ENCODE peak calls at places on chromosomes 1 and 21, in six cellular contexts. D is stimulated activated CD4-positive, alpha-beta T cell treated with anti-CD3 and anti-CD28 coated beads, Interleukin-2, amount 100 ng/mL, for 48 hours; O is choroid plexus epithelial cell; U is heart right ventricle; Q is RKO; L is kidney glomerular epithelial cell. V is an unnamed sample.

GRCh38 chr1:151905070-151905442 is 4.3 kb downstream of the THEM4 start:
- DNase-seq in D (peak), O (peak), U (no peak), Q (no peak), L (no peak), V (no peak)

GRCh38 chr1:180951186-180951745 is 38.6 kb downstream of the KIAA1614 start:
- DNase-seq in D (no peak), O (no peak), U (no peak), Q (no peak), L (no peak), V (no peak)

GRCh38 chr1:19967808-19968207 is 11.6 kb downstream of the PLA2G2A start:
- DNase-seq in D (no peak), O (no peak), U (peak), Q (no peak), L (no peak), V (no peak)

GRCh38 chr1:71572038-71572437 is 491.2 kb upstream of the ZRANB2 start:
- DNase-seq in D (no peak), O (no peak), U (no peak), Q (no peak), L (no peak), V (no peak)

GRCh38 chr1:224656342-224656741 is 40.2 kb downstream of the CNIH3 start:
- DNase-seq in D (no peak), O (no peak), U (no peak), Q (no peak), L (no peak), V (no peak)

GRCh38 chr1:167808104-167808503 is 86.3 kb downstream of the MPZL1 start:
- DNase-seq in D (no peak), O (peak), U (no peak), Q (peak), L (no peak), V (no peak)

GRCh38 chr1:214002060-214002459 is 14.3 kb downstream of the PROX1 start:
- DNase-seq in D (no peak), O (no peak), U (no peak), Q (no peak), L (no peak), V (no peak)

GRCh38 chr1:179590671-179591070 is 961 bp upstream of the TDRD5 start:
- DNase-seq in D (no peak), O (no peak), U (no peak), Q (no peak), L (no peak), V (no peak)

GRCh38 chr1:178055093-178055492 is 38.8 kb upstream of the RASAL2 start:
- DNase-seq in D (no peak), O (no peak), U (peak), Q (peak), L (no peak), V (no peak)

GRCh38 chr1:117096871-117097842 is 24.4 kb downstream of the TRIM45 start:
- DNase-seq in D (no peak), O (peak), U (no peak), Q (no peak), L (peak), V (peak)

GRCh38 chr1:3992103-3992556 is 92.1 kb upstream of the C1orf174 start:
- DNase-seq in D (peak), O (peak), U (no peak), Q (peak), L (no peak), V (no peak)

GRCh38 chr1:98406346-98407088 is 255.0 kb upstream of the SNX7 start:
- DNase-seq in D (no peak), O (no peak), U (no peak), Q (no peak), L (no peak), V (no peak)

GRCh38 chr1:37372740-37373139 is 101.6 kb upstream of the ZC3H12A start:
- DNase-seq in D (no peak), O (no peak), U (no peak), Q (no peak), L (no peak), V (no peak)

GRCh38 chr1:22738522-22738921 is 27.9 kb downstream of the EPHB2 start:
- DNase-seq in D (no peak), O (no peak), U (no peak), Q (no peak), L (peak), V (no peak)

GRCh38 chr21:32320059-32320458 is 21.4 kb downstream of the MRAP start:
- DNase-seq in D (no peak), O (no peak), U (no peak), Q (no peak), L (no peak), V (no peak)

GRCh38 chr1:246136477-246136876 is 370.6 kb downstream of the SMYD3 start:
- DNase-seq in D (no peak), O (no peak), U (no peak), Q (no peak), L (no peak), V (no peak)

GRCh38 chr1:156524481-156524869 is 23.9 kb upstream of the MEF2D start:
- DNase-seq in D (no peak), O (no peak), U (no peak), Q (no peak), L (no peak), V (no peak)

GRCh38 chr1:178275083-178275482 is 181.2 kb downstream of the RASAL2 start:
- DNase-seq in D (no peak), O (peak), U (no peak), Q (no peak), L (no peak), V (peak)

GRCh38 chr1:8094481-8095241 is 68.6 kb upstream of the ERRFI1 start:
- DNase-seq in D (no peak), O (peak), U (no peak), Q (peak), L (peak), V (peak)

GRCh38 chr1:174358786-174359453 is 88.8 kb upstream of the GPR52 start:
- DNase-seq in D (no peak), O (peak), U (no peak), Q (no peak), L (no peak), V (peak)

GRCh38 chr1:117015701-117016100 is 14.1 kb downstream of the CD101 start:
- DNase-seq in D (no peak), O (no peak), U (no peak), Q (no peak), L (no peak), V (no peak)

GRCh38 chr1:89454845-89455521 is 69.6 kb upstream of the LRRC8B start:
- DNase-seq in D (peak), O (peak), U (peak), Q (peak), L (peak), V (peak)

GRCh38 chr1:18230840-18231239 is 123.2 kb downstream of the IGSF21 start:
- DNase-seq in D (no peak), O (no peak), U (no peak), Q (no peak), L (no peak), V (no peak)

GRCh38 chr21:45994086-45994661 is 12.6 kb downstream of the COL6A1 start:
- DNase-seq in D (no peak), O (peak), U (peak), Q (no peak), L (no peak), V (no peak)

GRCh38 chr1:199460933-199461332 is 566.6 kb upstream of the NR5A2 start:
- DNase-seq in D (no peak), O (peak), U (no peak), Q (no peak), L (no peak), V (peak)

GRCh38 chr1:150149490-150150453 is at the start of gene PLEKHO1:
- DNase-seq in D (peak), O (peak), U (peak), Q (peak), L (peak), V (peak)

GRCh38 chr1:156025873-156026272 is 5.1 kb upstream of the SSR2 start:
- DNase-seq in D (peak), O (peak), U (peak), Q (peak), L (no peak), V (peak)

GRCh38 chr1:46133181-46133658 is 791 bp upstream of the PIK3R3 start:
- DNase-seq in D (no peak), O (no peak), U (peak), Q (no peak), L (no peak), V (no peak)

GRCh38 chr1:201715801-201716741 is 112.9 kb upstream of the IPO9 start:
- DNase-seq in D (no peak), O (no peak), U (no peak), Q (no peak), L (no peak), V (no peak)

GRCh38 chr1:88502814-88503339 is 181.2 kb upstream of the PKN2 start:
- DNase-seq in D (no peak), O (no peak), U (no peak), Q (no peak), L (no peak), V (no peak)

GRCh38 chr1:156898151-156898550 is 4.6 kb downstream of the PEAR1 start:
- DNase-seq in D (no peak), O (peak), U (peak), Q (no peak), L (no peak), V (peak)

GRCh38 chr1:19863804-19864203 is 18.4 kb upstream of the OTUD3 start:
- DNase-seq in D (no peak), O (peak), U (no peak), Q (no peak), L (no peak), V (peak)

GRCh38 chr21:34967509-34968289 is 81.4 kb downstream of the RUNX1 start:
- DNase-seq in D (no peak), O (no peak), U (no peak), Q (peak), L (no peak), V (no peak)

GRCh38 chr1:151898519-151898991 is 10.8 kb downstream of the THEM4 start:
- DNase-seq in D (peak), O (no peak), U (no peak), Q (no peak), L (no peak), V (no peak)

GRCh38 chr1:96918406-96918805 is 196.8 kb downstream of the PTBP2 start:
- DNase-seq in D (no peak), O (peak), U (no peak), Q (no peak), L (peak), V (peak)

GRCh38 chr1:107147813-107148212 is 7.0 kb downstream of the NTNG1 start:
- DNase-seq in D (no peak), O (no peak), U (no peak), Q (no peak), L (no peak), V (no peak)

GRCh38 chr21:27240901-27241300 is 274.0 kb upstream of the ADAMTS5 start:
- DNase-seq in D (no peak), O (no peak), U (no peak), Q (no peak), L (no peak), V (no peak)

GRCh38 chr1:45512641-45513054 is 9.0 kb downstream of the PRDX1 start:
- DNase-seq in D (peak), O (peak), U (peak), Q (peak), L (peak), V (peak)